ENCODE peak calls at places on chromosomes 6 and 20, in four cellular contexts. Z is stimulated activated CD8-positive, alpha-beta memory T cell treated with anti-CD3 and anti-CD28 coated beads, Interleukin-4, amount 100 ng/mL, for 24 hours; H is GM23248; W is T-helper 2 cell. N is an unnamed sample.

GRCh38 chr6:168581236-168581635 is 140.3 kb downstream of the SMOC2 start:
- DNase-seq in W (no peak), Z (no peak), H (no peak), N (no peak)

GRCh38 chr20:36030143-36030542 is 61.8 kb downstream of the CNBD2 start:
- DNase-seq in W (no peak), Z (no peak), H (no peak), N (no peak)

GRCh38 chr6:154292066-154292465 is 64.5 kb downstream of the IPCEF1 start:
- DNase-seq in Z (no peak), H (no peak), W (no peak), N (no peak)

GRCh38 chr6:5379647-5380242 is 118.4 kb downstream of the FARS2 start:
- DNase-seq in H (peak), Z (no peak), W (no peak), N (no peak)

GRCh38 chr6:106974337-106974998 is at the start of gene CD24:
- DNase-seq in W (no peak), H (no peak), Z (peak), N (no peak)

GRCh38 chr20:58659841-58660240 is 8.8 kb downstream of the STX16 start:
- DNase-seq in H (no peak), W (no peak), Z (no peak), N (no peak)

GRCh38 chr20:61285691-61286090 is 33.6 kb downstream of the CDH4 start:
- DNase-seq in W (no peak), Z (no peak), H (no peak), N (no peak)

GRCh38 chr6:158270389-158271127 is 41.7 kb upstream of the TULP4 start:
- DNase-seq in W (no peak), H (no peak), Z (no peak), N (no peak)

GRCh38 chr6:160128879-160129516 is 7.4 kb downstream of the SLC22A1 start:
- DNase-seq in H (no peak), W (no peak), Z (no peak), N (no peak)

GRCh38 chr20:63750807-63751470 is 11.4 kb downstream of the SLC2A4RG start:
- DNase-seq in W (peak), Z (no peak), H (no peak), N (peak)

GRCh38 chr6:35497571-35498406 is 910 bp upstream of the TEAD3 start:
- DNase-seq in W (no peak), H (peak), Z (peak), N (peak)

GRCh38 chr6:42766163-42766670 is 15.6 kb upstream of the BICRAL start:
- DNase-seq in H (peak), Z (no peak), W (no peak), N (no peak)

GRCh38 chr6:42988486-42989020 is 4.2 kb downstream of the PPP2R5D start:
- DNase-seq in Z (no peak), W (no peak), H (peak), N (no peak)

GRCh38 chr20:41479113-41479512 is 112.5 kb upstream of the EMILIN3 start:
- DNase-seq in H (no peak), Z (no peak), W (no peak), N (no peak)

GRCh38 chr20:49431345-49431744 is 51.1 kb downstream of the KCNB1 start:
- DNase-seq in W (no peak), H (peak), Z (no peak), N (no peak)

GRCh38 chr20:1509237-1509636 is 18.0 kb upstream of the SIRPB2 start:
- DNase-seq in W (no peak), H (peak), Z (no peak), N (no peak)

GRCh38 chr6:11712760-11713159 is 65.8 kb downstream of the ADTRP start:
- DNase-seq in H (peak), Z (no peak), W (no peak), N (no peak)

GRCh38 chr6:151275566-151275965 is 35.8 kb downstream of the AKAP12 start:
- DNase-seq in H (no peak), W (no peak), Z (no peak), N (no peak)

GRCh38 chr20:57760698-57761412 is 51.0 kb upstream of the PMEPA1 start:
- DNase-seq in H (no peak), Z (no peak), W (no peak), N (no peak)

GRCh38 chr6:78231002-78231401 is 578.2 kb downstream of the MEI4 start:
- DNase-seq in W (no peak), Z (no peak), H (no peak), N (no peak)

GRCh38 chr6:11230158-11231107 is 2.0 kb downstream of the NEDD9 start:
- DNase-seq in H (peak), W (no peak), Z (no peak), N (no peak)

GRCh38 chr20:49853640-49854039 is 41.0 kb downstream of the SLC9A8 start:
- DNase-seq in H (peak), Z (no peak), W (no peak), N (no peak)

GRCh38 chr6:37600287-37600916 is 97.3 kb downstream of the MDGA1 start:
- DNase-seq in H (no peak), Z (no peak), W (no peak), N (no peak)

GRCh38 chr6:39893286-39893685 is 41.0 kb downstream of the MOCS1 start:
- DNase-seq in Z (no peak), W (no peak), H (no peak), N (no peak)

GRCh38 chr6:65631711-65632110 is 75.3 kb downstream of the EYS start:
- DNase-seq in Z (no peak), H (no peak), W (no peak), N (no peak)

GRCh38 chr6:114108119-114109002 is 137.4 kb upstream of the HDAC2 start:
- DNase-seq in Z (no peak), H (peak), W (no peak), N (no peak)

GRCh38 chr6:40386200-40386599 is 201.0 kb downstream of the LRFN2 start:
- DNase-seq in H (no peak), Z (no peak), W (no peak), N (no peak)

GRCh38 chr6:159008656-159009288 is 8.8 kb upstream of the RSPH3 start:
- DNase-seq in H (peak), W (no peak), Z (no peak), N (no peak)

GRCh38 chr6:101195581-101195980 is 197.9 kb upstream of the GRIK2 start:
- DNase-seq in W (no peak), Z (no peak), H (no peak), N (no peak)

GRCh38 chr6:30061766-30062458 is 847 bp downstream of the POLR1H start:
- DNase-seq in W (no peak), Z (no peak), H (peak), N (no peak)

GRCh38 chr20:6071162-6071695 is 17.4 kb upstream of the LRRN4 start:
- DNase-seq in Z (no peak), H (no peak), W (no peak), N (no peak)

GRCh38 chr20:24045621-24046020 is 57.0 kb upstream of the GGTLC1 start:
- DNase-seq in H (no peak), Z (no peak), W (no peak), N (no peak)

GRCh38 chr20:53708129-53708968 is 114.7 kb upstream of the ZNF217 start:
- DNase-seq in W (no peak), H (peak), Z (peak), N (no peak)

GRCh38 chr6:31170987-31171671 is 647 bp upstream of the POU5F1 start:
- DNase-seq in W (no peak), Z (no peak), H (no peak), N (no peak)